ENCODE peak calls at places on chromosome 9, in ten cellular contexts. L, A, F, R, B, N, I, X, T and Q are unnamed samples.

GRCh38 chr9:122263699-122264349 is 816 bp downstream of the RBM18 start:
- DNase-seq in F (no peak), R (no peak), I (peak), A (no peak), X (no peak), T (peak), N (no peak), B (peak), L (peak), Q (no peak)

GRCh38 chr9:4116708-4117460 is 183.0 kb downstream of the GLIS3 start:
- DNase-seq in L (peak), I (no peak), R (no peak), T (no peak), N (no peak), F (no peak), X (no peak), A (no peak), B (no peak), Q (no peak)

GRCh38 chr9:6015278-6016157 is at the start of gene RANBP6:
- DNase-seq in L (peak), F (peak), N (peak), B (peak), X (peak), R (peak), I (peak), A (peak), T (peak), Q (peak)

GRCh38 chr9:21677387-21677786 is 125.0 kb upstream of the MTAP start:
- DNase-seq in I (no peak), F (no peak), X (no peak), T (peak), N (no peak), R (no peak), A (no peak), B (no peak), L (no peak), Q (no peak)

GRCh38 chr9:100269656-100270055 is 83.1 kb downstream of the TEX10 start:
- DNase-seq in N (no peak), I (no peak), F (no peak), B (no peak), R (no peak), T (no peak), A (no peak), L (peak), X (no peak), Q (no peak)

GRCh38 chr9:127707766-127708165 is 978 bp downstream of the CFAP157 start:
- DNase-seq in B (no peak), R (no peak), I (peak), L (no peak), A (no peak), T (no peak), F (no peak), X (no peak), N (no peak), Q (no peak)

GRCh38 chr9:77841739-77842386 is 189.7 kb downstream of the GNAQ start:
- DNase-seq in A (no peak), L (no peak), T (no peak), X (no peak), R (no peak), B (no peak), N (no peak), I (no peak), F (no peak), Q (no peak)

GRCh38 chr9:16986441-16987387 is 116.2 kb upstream of the BNC2 start:
- DNase-seq in X (no peak), A (no peak), F (no peak), R (no peak), T (peak), N (no peak), B (peak), L (peak), I (no peak), Q (no peak)

GRCh38 chr9:16207161-16207560 is 654.3 kb downstream of the CCDC171 start:
- DNase-seq in T (peak), A (peak), L (peak), R (no peak), I (no peak), B (peak), F (no peak), X (no peak), N (peak), Q (no peak)

DNA sequence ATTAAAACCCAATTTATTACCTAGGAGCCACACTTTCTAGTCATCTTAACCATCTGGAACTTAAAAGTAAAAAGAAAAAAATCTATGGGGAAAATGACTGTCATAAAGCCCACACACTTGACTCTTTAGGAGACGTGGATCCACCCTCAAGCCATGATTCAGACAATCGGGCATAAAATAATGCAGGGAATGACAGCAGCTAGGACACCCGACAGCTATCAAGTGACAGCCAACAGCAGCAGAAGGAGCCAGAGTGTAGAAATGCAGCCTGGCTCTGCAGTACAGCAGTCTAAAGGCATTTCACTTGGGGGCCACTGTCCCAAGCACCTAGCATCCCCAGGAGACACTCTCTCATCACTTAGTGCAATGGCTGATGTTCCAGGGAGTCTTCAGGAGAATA is 226.9 kb downstream of the CAAP1 start:
- DNase-seq in F (no peak), T (no peak), L (no peak), I (no peak), X (no peak), A (no peak), R (no peak), B (no peak), N (no peak), Q (no peak)
- H3K4me3 ChIP-seq in F (no peak), T (no peak), L (no peak), I (no peak), X (no peak), A (no peak), R (no peak), B (no peak), N (no peak), Q (no peak)

GRCh38 chr9:126483468-126484056 is 130.2 kb upstream of the LMX1B start:
- DNase-seq in F (no peak), L (no peak), A (no peak), I (no peak), T (no peak), B (no peak), R (no peak), N (no peak), X (peak), Q (no peak)

GRCh38 chr9:126479515-126479914 is 134.2 kb upstream of the LMX1B start:
- DNase-seq in F (no peak), A (no peak), L (no peak), N (no peak), T (no peak), R (no peak), B (no peak), I (no peak), X (peak), Q (no peak)

GRCh38 chr9:126481862-126482261 is 131.9 kb upstream of the LMX1B start:
- DNase-seq in A (no peak), R (no peak), F (no peak), B (no peak), T (no peak), I (no peak), X (peak), L (no peak), N (no peak), Q (no peak)

GRCh38 chr9:126480810-126481209 is 132.9 kb upstream of the LMX1B start:
- DNase-seq in N (no peak), I (no peak), X (no peak), F (no peak), A (no peak), L (no peak), T (no peak), R (no peak), B (no peak), Q (no peak)

GRCh38 chr9:126482361-126483044 is 131.2 kb upstream of the LMX1B start:
- DNase-seq in X (peak), F (no peak), L (peak), A (no peak), I (no peak), R (no peak), T (peak), B (peak), N (peak), Q (no peak)
- TF ChIP-seq CTCF in X (no peak), F (no peak), L (no peak), A (no peak), I (no peak), R (no peak), T (no peak), B (no peak), N (no peak), Q (no peak)

GRCh38 chr9:113587471-113588031 is 124.0 kb downstream of the RGS3 start:
- DNase-seq in L (peak), T (peak), F (no peak), I (peak), X (peak), B (peak), A (peak), N (peak), R (no peak), Q (peak)
- H3K4me3 ChIP-seq in L (no peak), T (no peak), F (no peak), I (no peak), X (no peak), B (no peak), A (peak), N (no peak), R (no peak), Q (no peak)

DNA sequence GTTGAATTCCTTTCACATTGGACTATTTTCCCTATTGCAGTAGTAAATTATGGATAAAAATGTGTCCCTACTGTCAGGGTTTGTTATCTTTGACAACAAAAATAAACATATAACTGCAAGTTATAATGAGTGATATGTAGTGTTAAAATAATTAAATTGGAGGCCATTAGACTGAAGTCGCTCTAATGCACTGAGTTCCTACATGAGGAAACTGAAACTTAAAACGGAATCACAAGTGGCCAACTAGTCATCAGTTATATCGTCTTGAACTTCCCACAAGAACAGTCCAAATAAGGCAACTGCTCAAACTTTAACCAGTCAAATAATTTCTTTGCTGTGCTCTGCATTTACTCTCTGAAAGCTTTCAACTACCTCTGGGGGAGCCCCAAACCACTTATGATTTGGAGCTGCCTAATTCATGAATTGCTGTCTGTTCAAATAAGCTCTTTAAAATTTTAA is 2.1 kb upstream of the IFT74 start:
- DNase-seq in L (no peak), A (no peak), I (no peak), X (no peak), F (no peak), B (peak), N (no peak), T (no peak), R (no peak), Q (no peak)
- TF ChIP-seq CTCF in L (no peak), A (no peak), I (no peak), X (no peak), F (no peak), B (no peak), N (no peak), T (no peak), R (no peak), Q (no peak)